ENCODE peak calls at places on chromosomes 13 and 19, in eight cellular contexts. One of them, this sample, is unnamed.
A peak's percentile ranks its signal among the peaks of the same experiment; 100 is the strongest.

GRCh38 chr19:21699197-21699596 is 68.2 kb downstream of the ZNF100 start:
- DNase-seq in neural progenitor cell: no peak
- DNase-seq in HCT116: no peak
- DNase-seq in PC-3: no peak
- DNase-seq in fibroblast of lung: no peak
- DNase-seq in GM23338: peak; percentile 97
- DNase-seq in hepatocyte: no peak
- DNase-seq in DND-41: no peak
- DNase-seq in this sample: no peak

GRCh38 chr13:46641274-46642081 is 88.5 kb downstream of the LRCH1 start:
- DNase-seq in PC-3: no peak
- DNase-seq in hepatocyte: no peak
- DNase-seq in GM23338: no peak
- DNase-seq in HCT116: no peak
- DNase-seq in fibroblast of lung: no peak
- DNase-seq in DND-41: no peak
- DNase-seq in neural progenitor cell: no peak
- DNase-seq in this sample: no peak

GRCh38 chr19:46818812-46819211 is 30.4 kb upstream of the SLC1A5 start:
- DNase-seq in GM23338: peak; percentile 69
- DNase-seq in PC-3: peak; percentile 19
- DNase-seq in HCT116: no peak
- DNase-seq in fibroblast of lung: peak; percentile 38
- DNase-seq in neural progenitor cell: no peak
- DNase-seq in DND-41: peak; percentile 50
- DNase-seq in hepatocyte: no peak
- DNase-seq in this sample: peak; percentile 19

GRCh38 chr13:32901994-32902780 is 114.0 kb upstream of the KL start:
- DNase-seq in GM23338: no peak
- DNase-seq in DND-41: no peak
- DNase-seq in hepatocyte: no peak
- DNase-seq in HCT116: no peak
- DNase-seq in neural progenitor cell: no peak
- DNase-seq in fibroblast of lung: no peak
- DNase-seq in PC-3: no peak
- DNase-seq in this sample: no peak

GRCh38 chr19:40420766-40421467 is 4.9 kb downstream of the SERTAD1 start:
- DNase-seq in DND-41: peak; percentile 80
- DNase-seq in neural progenitor cell: peak; percentile 95
- DNase-seq in GM23338: peak; percentile 92
- DNase-seq in hepatocyte: peak; percentile 97
- DNase-seq in PC-3: peak; percentile 93
- DNase-seq in HCT116: peak; percentile 82
- DNase-seq in fibroblast of lung: peak; percentile 92
- DNase-seq in this sample: peak; percentile 83

GRCh38 chr19:18672606-18673337 is 10.7 kb upstream of the CRTC1 start:
- DNase-seq in fibroblast of lung: peak; percentile 86
- DNase-seq in hepatocyte: no peak
- DNase-seq in GM23338: peak; percentile 59
- DNase-seq in HCT116: no peak
- DNase-seq in PC-3: no peak
- DNase-seq in DND-41: no peak
- DNase-seq in neural progenitor cell: peak; percentile 37
- DNase-seq in this sample: no peak

GRCh38 chr19:41853768-41854167 is 6.3 kb upstream of the RPS19 start:
- DNase-seq in fibroblast of lung: no peak
- DNase-seq in neural progenitor cell: no peak
- DNase-seq in HCT116: no peak
- DNase-seq in GM23338: no peak
- DNase-seq in DND-41: no peak
- DNase-seq in PC-3: no peak
- DNase-seq in hepatocyte: no peak
- DNase-seq in this sample: no peak

GRCh38 chr13:38346764-38347163 is 2.9 kb upstream of the UFM1 start:
- DNase-seq in PC-3: no peak
- DNase-seq in neural progenitor cell: no peak
- DNase-seq in GM23338: peak; percentile 45
- DNase-seq in fibroblast of lung: no peak
- DNase-seq in hepatocyte: no peak
- DNase-seq in DND-41: no peak
- DNase-seq in HCT116: no peak
- DNase-seq in this sample: no peak

GRCh38 chr19:48290341-48290922 is 20.6 kb downstream of the ZNF114 start:
- DNase-seq in PC-3: no peak
- DNase-seq in neural progenitor cell: peak; percentile 80
- DNase-seq in HCT116: no peak
- DNase-seq in fibroblast of lung: peak; percentile 26
- DNase-seq in DND-41: no peak
- DNase-seq in GM23338: peak; percentile 90
- DNase-seq in hepatocyte: peak; percentile 64
- DNase-seq in this sample: no peak

DNA sequence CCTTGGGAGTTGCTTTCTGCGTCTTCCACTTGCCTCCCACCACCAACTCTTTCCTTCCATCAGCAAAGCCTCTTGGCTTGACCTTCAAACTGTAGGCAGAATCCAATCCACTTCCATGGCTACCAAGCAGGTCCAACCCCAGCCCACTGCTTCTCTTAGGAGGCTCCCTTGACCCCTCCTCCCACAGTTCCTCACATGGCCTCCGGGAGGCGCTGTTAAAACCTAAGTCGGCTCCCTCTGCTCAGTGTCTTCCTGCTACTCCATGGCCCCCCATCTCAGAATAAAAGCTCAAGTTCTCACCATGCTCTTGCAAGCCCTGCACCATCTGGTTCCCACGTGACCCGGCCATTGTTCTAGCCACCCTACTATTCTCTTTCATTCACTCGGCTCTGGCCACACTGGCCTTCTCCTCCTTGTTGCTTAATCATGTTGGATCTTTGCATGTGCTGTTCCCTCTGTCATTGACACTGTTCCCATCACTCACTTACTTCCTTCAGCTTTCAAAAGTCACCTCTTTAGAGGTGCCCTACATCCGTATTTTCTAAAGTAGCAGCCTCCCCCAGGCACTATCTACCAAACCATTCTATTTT is 7.5 kb downstream of the IZUMO2 start:
- DNase-seq in fibroblast of lung: no peak
- DNase-seq in neural progenitor cell: peak; percentile 9
- DNase-seq in HCT116: no peak
- DNase-seq in PC-3: no peak
- DNase-seq in GM23338: peak; percentile 80
- DNase-seq in hepatocyte: no peak
- DNase-seq in DND-41: no peak
- DNase-seq in this sample: no peak
- H3K4me3 ChIP-seq in fibroblast of lung: no peak overlapping the region
- H3K4me3 ChIP-seq in neural progenitor cell: no peak overlapping the region
- H3K4me3 ChIP-seq in HCT116: no peak overlapping the region
- H3K4me3 ChIP-seq in PC-3: no peak overlapping the region
- H3K4me3 ChIP-seq in GM23338: no peak overlapping the region
- H3K4me3 ChIP-seq in hepatocyte: no peak overlapping the region
- H3K4me3 ChIP-seq in DND-41: no peak overlapping the region
- H3K4me3 ChIP-seq in this sample: no peak overlapping the region

DNA sequence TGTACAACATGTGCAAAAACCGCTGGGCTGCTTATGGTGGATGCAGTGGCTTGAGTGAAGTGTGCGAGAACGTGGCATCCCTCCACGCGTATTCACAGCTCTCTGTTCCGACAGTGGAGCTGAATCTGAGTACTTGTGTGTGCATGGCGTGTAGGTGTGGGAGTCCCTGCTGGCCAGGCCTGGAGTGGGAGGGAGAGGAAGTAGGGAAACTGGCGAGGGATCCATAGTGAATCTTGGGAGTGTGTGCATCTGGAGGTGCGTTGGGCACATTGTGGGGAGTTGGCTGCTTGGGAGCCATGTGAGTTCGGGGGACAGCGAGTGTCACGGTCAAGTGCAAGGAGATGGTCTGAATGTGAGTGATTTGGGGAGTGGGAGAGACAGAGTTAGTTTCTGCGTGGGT is 2.4 kb downstream of the KLC3 start:
- DNase-seq in HCT116: no peak
- DNase-seq in DND-41: no peak
- DNase-seq in GM23338: no peak
- DNase-seq in PC-3: no peak
- DNase-seq in neural progenitor cell: no peak
- DNase-seq in fibroblast of lung: no peak
- DNase-seq in hepatocyte: no peak
- DNase-seq in this sample: no peak
- TF ChIP-seq EZH2 in HCT116: no peak
- TF ChIP-seq EZH2 in DND-41: no peak
- TF ChIP-seq EZH2 in GM23338: no peak
- TF ChIP-seq EZH2 in PC-3: no peak
- TF ChIP-seq EZH2 in neural progenitor cell: no peak
- TF ChIP-seq EZH2 in fibroblast of lung: no peak
- TF ChIP-seq EZH2 in hepatocyte: no peak
- TF ChIP-seq EZH2 in this sample: no peak

GRCh38 chr13:95207769-95208366 is 93.4 kb downstream of the ABCC4 start:
- DNase-seq in neural progenitor cell: no peak
- DNase-seq in GM23338: no peak
- DNase-seq in fibroblast of lung: no peak
- DNase-seq in PC-3: no peak
- DNase-seq in hepatocyte: no peak
- DNase-seq in DND-41: no peak
- DNase-seq in HCT116: no peak
- DNase-seq in this sample: no peak

GRCh38 chr13:95212962-95213850 is 88.0 kb downstream of the ABCC4 start:
- DNase-seq in GM23338: no peak
- DNase-seq in PC-3: peak; percentile 39
- DNase-seq in DND-41: no peak
- DNase-seq in neural progenitor cell: no peak
- DNase-seq in HCT116: no peak
- DNase-seq in hepatocyte: no peak
- DNase-seq in fibroblast of lung: no peak
- DNase-seq in this sample: no peak

GRCh38 chr13:95206116-95206515 is 95.1 kb downstream of the ABCC4 start:
- DNase-seq in hepatocyte: no peak
- DNase-seq in neural progenitor cell: no peak
- DNase-seq in HCT116: no peak
- DNase-seq in GM23338: no peak
- DNase-seq in PC-3: no peak
- DNase-seq in DND-41: no peak
- DNase-seq in fibroblast of lung: no peak
- DNase-seq in this sample: no peak

GRCh38 chr13:95204231-95204765 is 97.0 kb downstream of the ABCC4 start:
- DNase-seq in fibroblast of lung: no peak
- DNase-seq in PC-3: no peak
- DNase-seq in DND-41: no peak
- DNase-seq in GM23338: no peak
- DNase-seq in neural progenitor cell: no peak
- DNase-seq in HCT116: no peak
- DNase-seq in hepatocyte: no peak
- DNase-seq in this sample: no peak

GRCh38 chr13:95209109-95209508 is 92.1 kb downstream of the ABCC4 start:
- DNase-seq in GM23338: no peak
- DNase-seq in fibroblast of lung: no peak
- DNase-seq in HCT116: no peak
- DNase-seq in PC-3: no peak
- DNase-seq in neural progenitor cell: no peak
- DNase-seq in hepatocyte: no peak
- DNase-seq in DND-41: no peak
- DNase-seq in this sample: no peak
- H3K4me1 ChIP-seq in GM23338: no peaks in the 10 kb centered on the region
- H3K4me1 ChIP-seq in fibroblast of lung: no peaks in the 10 kb centered on the region
- H3K4me1 ChIP-seq in HCT116: no peaks in the 10 kb centered on the region
- H3K4me1 ChIP-seq in PC-3: peaks cover 6% of the 10 kb centered on the region
- H3K4me1 ChIP-seq in neural progenitor cell: no peaks in the 10 kb centered on the region
- H3K4me1 ChIP-seq in hepatocyte: no peaks in the 10 kb centered on the region
- H3K4me1 ChIP-seq in DND-41: no peaks in the 10 kb centered on the region
- H3K4me1 ChIP-seq in this sample: no peaks in the 10 kb centered on the region

DNA sequence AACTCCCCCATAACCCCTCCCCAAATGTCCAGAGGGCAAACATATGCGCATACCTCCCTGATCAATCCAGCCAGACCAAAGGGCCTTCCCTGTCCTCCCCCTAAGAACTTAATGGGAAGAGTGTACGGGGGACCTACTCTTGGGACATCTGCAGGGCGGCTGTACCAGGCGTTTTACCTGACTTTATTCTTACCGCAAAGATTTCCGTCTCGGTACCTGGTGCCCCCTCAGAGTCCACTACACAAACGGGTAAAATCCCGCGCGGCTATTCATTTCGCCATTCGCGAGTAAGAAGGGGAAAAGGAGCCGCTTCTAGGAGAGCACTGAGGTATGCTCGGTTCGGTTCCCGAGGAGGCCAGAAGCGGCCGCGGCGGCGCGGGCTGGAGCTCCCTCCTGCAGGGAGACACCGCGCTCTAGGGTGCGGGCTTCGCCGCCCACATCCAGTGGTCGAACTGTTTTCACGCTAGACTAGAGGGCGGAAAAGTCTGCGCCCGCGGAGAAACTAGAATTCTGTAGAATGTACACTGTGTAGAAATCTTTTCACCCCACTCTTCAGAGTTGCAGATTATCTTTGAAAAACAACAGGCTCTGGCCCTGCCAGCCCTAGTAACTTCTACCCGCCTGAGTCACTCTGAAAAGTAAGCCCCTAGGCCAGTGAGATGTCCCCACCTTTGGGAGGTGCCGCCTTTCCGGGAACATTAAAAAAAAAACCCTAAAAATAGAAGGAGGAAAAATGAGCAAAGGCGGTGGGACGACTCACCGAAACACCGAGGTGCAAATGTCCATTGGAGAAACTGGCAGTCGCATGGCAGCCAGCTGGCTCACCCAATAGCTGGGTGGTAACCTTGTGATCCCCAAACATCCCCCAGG is 3.8 kb upstream of the TSHZ3 start:
- DNase-seq in hepatocyte: no peak
- DNase-seq in PC-3: no peak
- DNase-seq in fibroblast of lung: peak; percentile 19
- DNase-seq in neural progenitor cell: peak; percentile 54
- DNase-seq in GM23338: peak; percentile 59
- DNase-seq in HCT116: no peak
- DNase-seq in DND-41: no peak
- DNase-seq in this sample: no peak
- H3K4me3 ChIP-seq in hepatocyte: no peak overlapping the region
- H3K4me3 ChIP-seq in PC-3: no peak overlapping the region
- H3K4me3 ChIP-seq in fibroblast of lung: peak overlapping the region; percentile 79
- H3K4me3 ChIP-seq in neural progenitor cell: peak overlapping the region; percentile 81
- H3K4me3 ChIP-seq in GM23338: peak overlapping the region; percentile 83
- H3K4me3 ChIP-seq in HCT116: no peak overlapping the region
- H3K4me3 ChIP-seq in DND-41: no peak overlapping the region
- H3K4me3 ChIP-seq in this sample: no peak overlapping the region

DNA sequence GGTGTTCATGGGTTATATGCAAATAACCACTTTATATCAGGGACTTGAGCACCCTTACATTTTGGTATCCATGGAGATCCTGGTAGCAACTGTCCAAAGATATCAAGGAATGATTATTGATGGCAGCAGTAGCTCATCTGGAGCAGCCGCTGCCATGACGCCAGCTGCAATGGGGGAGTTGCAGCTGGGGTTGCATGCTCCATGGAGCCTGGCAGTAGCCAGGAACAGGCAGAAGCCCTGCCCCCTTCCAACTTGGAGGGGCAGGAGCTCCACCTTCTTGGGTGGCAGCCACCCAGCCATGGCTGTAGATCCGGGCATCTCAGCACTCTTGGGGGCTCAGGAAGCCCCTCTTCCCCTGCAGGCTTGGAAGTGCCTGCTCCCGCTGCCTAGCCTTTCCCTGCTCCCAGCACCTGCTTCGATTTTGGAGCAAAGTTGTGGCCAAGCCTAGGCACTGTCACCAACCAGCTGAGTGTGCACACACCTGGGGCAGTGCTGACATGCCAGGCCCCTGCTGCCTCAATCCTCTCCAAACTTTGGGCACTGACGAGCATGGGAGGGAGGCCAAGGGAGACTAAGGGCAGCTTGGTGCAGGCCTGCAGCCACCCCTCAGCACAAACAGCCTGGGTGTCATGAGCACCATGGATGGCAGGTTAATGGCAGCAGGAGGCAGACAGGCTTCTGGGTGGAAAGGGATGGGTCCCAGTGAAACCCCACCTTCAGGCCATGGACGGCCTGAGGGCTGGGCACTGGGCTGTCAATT is 235.6 kb upstream of the CSNK1A1L start:
- DNase-seq in HCT116: no peak
- DNase-seq in hepatocyte: no peak
- DNase-seq in GM23338: no peak
- DNase-seq in PC-3: no peak
- DNase-seq in neural progenitor cell: no peak
- DNase-seq in fibroblast of lung: no peak
- DNase-seq in DND-41: no peak
- DNase-seq in this sample: no peak
- TF ChIP-seq EZH2 in HCT116: no peak
- TF ChIP-seq EZH2 in hepatocyte: no peak
- TF ChIP-seq EZH2 in GM23338: no peak
- TF ChIP-seq EZH2 in PC-3: no peak
- TF ChIP-seq EZH2 in neural progenitor cell: no peak
- TF ChIP-seq EZH2 in fibroblast of lung: no peak
- TF ChIP-seq EZH2 in DND-41: no peak
- TF ChIP-seq EZH2 in this sample: no peak